ENCODE peak calls at places on chromosomes 3 and 15, in five cellular contexts. Q is mammary epithelial cell, V is thoracic aorta, U is SJSA1, Y is mesenchymal stem cell. F is an unnamed sample.

GRCh38 chr3:13507791-13508339 is 27.8 kb downstream of the HDAC11 start:
- DNase-seq in Q (peak; percentile 14), V (no peak), U (peak; percentile 24), Y (peak; percentile 24), F (no peak)

GRCh38 chr3:177474652-177475051 is 277.4 kb upstream of the TBL1XR1 start:
- DNase-seq in Q (no peak), V (no peak), U (no peak), Y (no peak), F (no peak)

GRCh38 chr15:75061272-75061671 is 37.9 kb downstream of the PPCDC start:
- DNase-seq in Q (peak; percentile 52), V (no peak), U (no peak), Y (peak; percentile 71), F (peak; percentile 48)

GRCh38 chr3:14369675-14370669 is 32.4 kb upstream of the SLC6A6 start:
- DNase-seq in Q (peak; percentile 44), V (no peak), U (no peak), Y (no peak), F (no peak)

GRCh38 chr3:119228290-119229145 is 12.2 kb downstream of the B4GALT4 start:
- DNase-seq in Q (no peak), V (no peak), U (no peak), Y (no peak), F (no peak)

GRCh38 chr3:156614642-156615511 is 59.5 kb upstream of the TIPARP start:
- DNase-seq in Q (peak; percentile 38), V (no peak), U (no peak), Y (no peak), F (no peak)

GRCh38 chr3:66577804-66578203 is 77.0 kb upstream of the LRIG1 start:
- DNase-seq in Q (no peak), V (no peak), U (no peak), Y (no peak), F (no peak)

GRCh38 chr3:115194461-115194860 is 47.4 kb upstream of the ZBTB20 start:
- DNase-seq in Q (no peak), V (no peak), U (no peak), Y (no peak), F (peak; percentile 65)

GRCh38 chr3:48945856-48946549 is 27.4 kb downstream of the ARIH2 start:
- DNase-seq in Q (no peak), V (no peak), U (no peak), Y (no peak), F (no peak)

GRCh38 chr3:99108508-99108907 is 207.0 kb upstream of the DCBLD2 start:
- DNase-seq in Q (peak; percentile 99), V (no peak), U (peak; percentile 31), Y (peak; percentile 94), F (peak; percentile 83)

GRCh38 chr3:189294649-189295048 is 122.9 kb downstream of the TPRG1 start:
- DNase-seq in Q (no peak), V (no peak), U (no peak), Y (no peak), F (no peak)

GRCh38 chr15:44545934-44546802 is 9.2 kb downstream of the EIF3J start:
- DNase-seq in Q (peak; percentile 37), V (no peak), U (peak; percentile 9), Y (peak; percentile 71), F (no peak)

GRCh38 chr3:55824406-55824805 is 337.3 kb upstream of the WNT5A start:
- DNase-seq in Q (no peak), V (no peak), U (no peak), Y (peak; percentile 25), F (no peak)

GRCh38 chr3:160355826-160356225 is 43.2 kb downstream of the IFT80 start:
- DNase-seq in Q (no peak), V (no peak), U (no peak), Y (no peak), F (no peak)

GRCh38 chr3:40118031-40118610 is 191.4 kb upstream of the EIF1B start:
- DNase-seq in Q (no peak), V (no peak), U (no peak), Y (no peak), F (no peak)

GRCh38 chr15:59251001-59251845 is 44.6 kb downstream of the LDHAL6B start:
- DNase-seq in Q (no peak), V (no peak), U (no peak), Y (no peak), F (no peak)

GRCh38 chr3:193149998-193150397 is 91.0 kb upstream of the PLAAT1 start:
- DNase-seq in Q (no peak), V (no peak), U (no peak), Y (no peak), F (no peak)

GRCh38 chr3:15439476-15439875 is 12.1 kb downstream of the EAF1 start:
- DNase-seq in Q (peak; percentile 55), V (no peak), U (no peak), Y (peak; percentile 35), F (no peak)

GRCh38 chr3:9207076-9207763 is 42.2 kb downstream of the SRGAP3 start:
- DNase-seq in Q (no peak), V (no peak), U (no peak), Y (no peak), F (no peak)

GRCh38 chr3:27326211-27326948 is 42.8 kb downstream of the NEK10 start:
- DNase-seq in Q (peak; percentile 46), V (no peak), U (peak; percentile 75), Y (peak; percentile 94), F (peak; percentile 86)

GRCh38 chr3:171646357-171647133 is 163.7 kb downstream of the PLD1 start:
- DNase-seq in Q (peak; percentile 46), V (no peak), U (peak; percentile 37), Y (peak; percentile 69), F (peak; percentile 68)

GRCh38 chr15:59396211-59396610 is 23.5 kb upstream of the MYO1E start:
- DNase-seq in Q (no peak), V (no peak), U (no peak), Y (no peak), F (no peak)

GRCh38 chr3:12343091-12343494 is 54.2 kb downstream of the PPARG start:
- DNase-seq in Q (no peak), V (no peak), U (no peak), Y (no peak), F (no peak)

GRCh38 chr3:155363690-155364070 is 70.2 kb upstream of the STRIT1 start:
- DNase-seq in Q (no peak), V (no peak), U (no peak), Y (no peak), F (peak; percentile 38)

GRCh38 chr3:72319202-72320095 is 528.8 kb downstream of the SHQ1 start:
- DNase-seq in Q (no peak), V (no peak), U (peak; percentile 78), Y (peak; percentile 67), F (no peak)

GRCh38 chr3:149771652-149772271 is 19.5 kb upstream of the COMMD2 start:
- DNase-seq in Q (no peak), V (peak; percentile 15), U (peak; percentile 21), Y (peak; percentile 52), F (peak; percentile 3)

GRCh38 chr15:29061746-29062660 is 176.2 kb downstream of the APBA2 start:
- DNase-seq in Q (no peak), V (no peak), U (no peak), Y (no peak), F (no peak)

GRCh38 chr3:115068799-115069198 is 78.3 kb downstream of the ZBTB20 start:
- DNase-seq in Q (no peak), V (no peak), U (no peak), Y (no peak), F (no peak)

GRCh38 chr3:31896026-31896425 is 85.0 kb downstream of the OSBPL10 start:
- DNase-seq in Q (no peak), V (no peak), U (no peak), Y (no peak), F (no peak)

GRCh38 chr15:49988766-49989165 is 130.3 kb downstream of the ATP8B4 start:
- DNase-seq in Q (no peak), V (no peak), U (no peak), Y (no peak), F (no peak)

GRCh38 chr3:42071720-42072582 is 19.2 kb upstream of the TRAK1 start:
- DNase-seq in Q (peak; percentile 82), V (no peak), U (peak; percentile 65), Y (peak; percentile 84), F (peak; percentile 35)

GRCh38 chr15:42374810-42375209 is 15.5 kb downstream of the CAPN3 start:
- DNase-seq in Q (no peak), V (no peak), U (no peak), Y (no peak), F (no peak)

GRCh38 chr3:159472611-159473010 is 516.0 kb upstream of the IL12A start:
- DNase-seq in Q (no peak), V (no peak), U (no peak), Y (no peak), F (no peak)

GRCh38 chr3:172040078-172040975 is 949 bp downstream of the FNDC3B start:
- DNase-seq in Q (peak; percentile 74), V (peak; percentile 45), U (peak; percentile 78), Y (peak; percentile 88), F (peak; percentile 51)

GRCh38 chr3:67001086-67001861 is 3.2 kb downstream of the KBTBD8 start:
- DNase-seq in Q (no peak), V (no peak), U (no peak), Y (no peak), F (no peak)

GRCh38 chr15:31392761-31393401 is 66.2 kb downstream of the KLF13 start:
- DNase-seq in Q (no peak), V (no peak), U (no peak), Y (peak; percentile 37), F (no peak)

GRCh38 chr15:59138243-59138642 is 33.3 kb downstream of the CCNB2 start:
- DNase-seq in Q (no peak), V (no peak), U (peak; percentile 32), Y (peak; percentile 45), F (no peak)

GRCh38 chr3:46910166-46910760 is 32.7 kb downstream of the PTH1R start:
- DNase-seq in Q (no peak), V (no peak), U (no peak), Y (no peak), F (no peak)

GRCh38 chr3:196528639-196529233 is 13.6 kb upstream of the SMCO1 start:
- DNase-seq in Q (peak; percentile 57), V (no peak), U (peak; percentile 38), Y (peak; percentile 58), F (no peak)
- H3K4me3 ChIP-seq in Q (peak overlapping the region; percentile 52), V (peak overlapping the region; percentile 65), U (peak overlapping the region; percentile 13), Y (peak overlapping the region; percentile 60), F (peak overlapping the region; percentile 37)

GRCh38 chr3:5899040-5899439 is 711.5 kb downstream of the EDEM1 start:
- DNase-seq in Q (no peak), V (no peak), U (no peak), Y (no peak), F (no peak)
- H3K4me3 ChIP-seq in Q (no peak overlapping the region), V (no peak overlapping the region), U (no peak overlapping the region), Y (no peak overlapping the region), F (no peak overlapping the region)

GRCh38 chr3:52454235-52454937 is 545 bp upstream of the TNNC1 start:
- DNase-seq in Q (no peak), V (no peak), U (no peak), Y (no peak), F (no peak)
- H3K4me3 ChIP-seq in Q (no peak overlapping the region), V (peak overlapping the region; percentile 97), U (peak overlapping the region; percentile 88), Y (no peak overlapping the region), F (no peak overlapping the region)

DNA sequence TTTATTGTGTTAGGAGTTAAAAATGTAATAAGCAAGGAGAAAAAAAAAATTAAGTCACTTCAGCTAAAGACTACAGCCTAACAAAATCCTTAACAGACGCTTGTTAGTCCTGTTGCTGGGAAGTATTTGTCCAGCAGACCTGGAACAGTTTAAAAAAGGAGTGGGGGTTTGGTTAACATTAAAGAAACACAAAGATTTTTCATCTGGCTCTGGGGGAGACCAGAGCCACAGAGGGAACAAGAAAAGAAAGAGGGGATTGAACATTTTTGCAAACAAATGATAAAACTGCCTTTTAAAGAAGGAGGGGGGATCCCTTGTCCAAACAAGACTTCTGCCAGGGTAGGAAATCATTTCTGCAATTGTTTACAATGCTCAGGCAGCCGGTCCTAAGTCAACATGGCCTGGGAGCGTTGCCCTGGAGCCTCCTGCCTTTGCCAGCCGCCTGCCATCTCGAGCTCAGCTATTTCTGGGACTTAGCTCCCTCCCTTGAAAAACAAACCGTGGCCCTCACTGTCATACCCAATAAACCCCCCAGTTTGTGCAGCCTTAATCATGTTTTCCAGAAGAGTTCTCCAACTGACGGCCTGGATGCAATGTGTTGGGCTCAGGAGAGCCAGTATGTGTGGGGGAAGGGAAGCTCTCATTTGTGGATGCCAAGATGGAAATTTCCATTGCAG is 75.7 kb upstream of the RNU6-1 start:
- DNase-seq in Q (no peak), V (peak; percentile 41), U (peak; percentile 66), Y (peak; percentile 45), F (no peak)
- H3K4me3 ChIP-seq in Q (no peak overlapping the region), V (peak overlapping the region; percentile 50), U (no peak overlapping the region), Y (no peak overlapping the region), F (no peak overlapping the region)

F was measured in astrocyte of the cerebellum.